ENCODE peak calls at places on chromosomes 1 and 21, in four cellular contexts. J is cerebellar cortex, F is lung microvascular endothelial cell, E is NCI-H446. V is an unnamed sample.

GRCh38 chr1:53545663-53546408 is 86.6 kb downstream of the DMRTB1 start:
- DNase-seq in J (no peak), F (no peak), E (peak; percentile 86), V (no peak)

GRCh38 chr1:228937851-228938247 is 202.6 kb downstream of the RHOU start:
- DNase-seq in J (no peak), F (no peak), E (no peak), V (no peak)

GRCh38 chr1:9349331-9349851 is 56.7 kb downstream of the SPSB1 start:
- DNase-seq in J (no peak), F (no peak), E (no peak), V (no peak)

GRCh38 chr21:34345892-34346291 is 17.9 kb upstream of the KCNE2 start:
- DNase-seq in J (no peak), F (no peak), E (no peak), V (no peak)

GRCh38 chr1:71650126-71650525 is 569.3 kb upstream of the ZRANB2 start:
- DNase-seq in J (no peak), F (no peak), E (peak; percentile 55), V (no peak)

GRCh38 chr1:203581841-203582240 is 44.8 kb upstream of the ATP2B4 start:
- DNase-seq in J (peak; percentile 79), F (no peak), E (peak; percentile 86), V (no peak)

GRCh38 chr1:11053758-11054137 is 6.1 kb downstream of the SRM start:
- DNase-seq in J (no peak), F (peak; percentile 23), E (no peak), V (no peak)

GRCh38 chr1:4710592-4711190 is 56.3 kb downstream of the AJAP1 start:
- DNase-seq in J (no peak), F (no peak), E (no peak), V (no peak)

GRCh38 chr1:239987103-239987745 is 104.5 kb upstream of the FMN2 start:
- DNase-seq in J (peak; percentile 22), F (peak; percentile 65), E (peak; percentile 33), V (peak; percentile 42)

GRCh38 chr1:239349699-239350098 is 36.7 kb upstream of the CHRM3 start:
- DNase-seq in J (no peak), F (no peak), E (no peak), V (no peak)

GRCh38 chr1:100164226-100164625 is 13.8 kb downstream of the LRRC39 start:
- DNase-seq in J (no peak), F (no peak), E (no peak), V (peak; percentile 72)

GRCh38 chr1:43834280-43835140 is 99.1 kb upstream of the ARTN start:
- DNase-seq in J (no peak), F (peak; percentile 45), E (no peak), V (peak; percentile 34)

GRCh38 chr1:20602851-20603450 is 14.1 kb downstream of the CDA start:
- DNase-seq in J (no peak), F (no peak), E (no peak), V (no peak)

GRCh38 chr1:235998812-235999211 is 66.1 kb downstream of the NID1 start:
- DNase-seq in J (no peak), F (no peak), E (no peak), V (no peak)

GRCh38 chr1:17494114-17494729 is 45.3 kb upstream of the ARHGEF10L start:
- DNase-seq in J (peak; percentile 79), F (peak; percentile 56), E (peak; percentile 72), V (peak; percentile 25)

GRCh38 chr1:86965012-86965826 is 50.8 kb downstream of the HS2ST1 start:
- DNase-seq in J (peak; percentile 26), F (peak; percentile 61), E (peak; percentile 48), V (peak; percentile 44)

GRCh38 chr1:30452925-30453324 is 270.5 kb downstream of the MATN1 start:
- DNase-seq in J (no peak), F (no peak), E (no peak), V (no peak)

GRCh38 chr1:185420588-185421081 is 103.6 kb upstream of the IVNS1ABP start:
- DNase-seq in J (no peak), F (no peak), E (no peak), V (no peak)

GRCh38 chr21:34129039-34129891 is 55.9 kb downstream of the MRPS6 start:
- DNase-seq in J (peak; percentile 93), F (peak; percentile 93), E (peak; percentile 63), V (peak; percentile 60)

GRCh38 chr1:174969977-174970376 is 29.8 kb upstream of the CACYBP start:
- DNase-seq in J (no peak), F (no peak), E (no peak), V (no peak)

GRCh38 chr21:36491191-36491916 is 11.4 kb upstream of the CLDN14 start:
- DNase-seq in J (no peak), F (no peak), E (no peak), V (no peak)

GRCh38 chr1:74835046-74835445 is 102.1 kb downstream of the TYW3 start:
- DNase-seq in J (no peak), F (no peak), E (peak; percentile 91), V (no peak)

GRCh38 chr1:189962171-189962570 is 515.5 kb downstream of the BRINP3 start:
- DNase-seq in J (no peak), F (no peak), E (peak; percentile 17), V (no peak)